ENCODE peak calls at places on chromosomes 5 and 9, in five cellular contexts. O is K562, B is HepG2, D is A549, S is WTC11. X is an unnamed sample.

GRCh38 chr9:93893899-93894690 is 61.1 kb downstream of the BARX1 start:
- DNase-seq in O (no peak), S (no peak), B (peak; percentile 93), D (no peak), X (peak; percentile 36)

GRCh38 chr5:123036391-123037103 is at the start of gene PPIC:
- DNase-seq in B (peak; percentile 50), O (peak; percentile 83), D (peak; percentile 91), S (peak; percentile 84), X (peak; percentile 36)

GRCh38 chr5:59133801-59134261 is 551.0 kb downstream of the RAB3C start:
- DNase-seq in S (no peak), O (no peak), B (no peak), D (peak; percentile 58), X (no peak)

GRCh38 chr9:14806941-14807340 is 84.4 kb upstream of the CER1 start:
- DNase-seq in S (no peak), D (no peak), B (no peak), O (no peak), X (no peak)

GRCh38 chr9:96874947-96875459 is 20.7 kb upstream of the ZNF782 start:
- DNase-seq in O (no peak), B (peak; percentile 76), D (peak; percentile 35), S (no peak), X (no peak)

GRCh38 chr5:125160787-125161502 is 414.5 kb upstream of the ZNF608 start:
- DNase-seq in B (no peak), S (peak; percentile 16), O (no peak), D (no peak), X (no peak)

GRCh38 chr9:38437193-38437823 is 13.1 kb upstream of the IGFBPL1 start:
- DNase-seq in O (no peak), B (peak; percentile 91), D (peak; percentile 64), S (no peak), X (no peak)

GRCh38 chr9:128713411-128713780 is 10.5 kb downstream of the ZDHHC12 start:
- DNase-seq in O (no peak), D (no peak), B (no peak), S (no peak), X (no peak)

GRCh38 chr9:13993482-13994267 is 320.3 kb downstream of the NFIB start:
- DNase-seq in B (no peak), S (no peak), O (no peak), D (no peak), X (no peak)

GRCh38 chr5:17295671-17296070 is 78.2 kb downstream of the BASP1 start:
- DNase-seq in O (no peak), S (no peak), B (no peak), D (no peak), X (no peak)

GRCh38 chr9:134373269-134373668 is 47.0 kb downstream of the RXRA start:
- DNase-seq in S (no peak), O (no peak), B (no peak), D (no peak), X (no peak)

GRCh38 chr5:103452666-103453065 is 109.9 kb downstream of the NUDT12 start:
- DNase-seq in S (no peak), O (no peak), D (no peak), B (no peak), X (no peak)

GRCh38 chr9:138078846-138079245 is 201.3 kb downstream of the CACNA1B start:
- DNase-seq in D (no peak), O (no peak), S (no peak), B (no peak), X (no peak)

GRCh38 chr9:20634895-20635294 is 12.6 kb upstream of the MLLT3 start:
- DNase-seq in S (no peak), O (no peak), B (no peak), D (no peak), X (no peak)

GRCh38 chr9:20642045-20642444 is 19.7 kb upstream of the MLLT3 start:
- DNase-seq in D (no peak), S (no peak), B (no peak), O (no peak), X (no peak)

GRCh38 chr9:20636883-20637440 is 14.7 kb upstream of the MLLT3 start:
- DNase-seq in B (no peak), S (no peak), O (no peak), D (no peak), X (no peak)

DNA sequence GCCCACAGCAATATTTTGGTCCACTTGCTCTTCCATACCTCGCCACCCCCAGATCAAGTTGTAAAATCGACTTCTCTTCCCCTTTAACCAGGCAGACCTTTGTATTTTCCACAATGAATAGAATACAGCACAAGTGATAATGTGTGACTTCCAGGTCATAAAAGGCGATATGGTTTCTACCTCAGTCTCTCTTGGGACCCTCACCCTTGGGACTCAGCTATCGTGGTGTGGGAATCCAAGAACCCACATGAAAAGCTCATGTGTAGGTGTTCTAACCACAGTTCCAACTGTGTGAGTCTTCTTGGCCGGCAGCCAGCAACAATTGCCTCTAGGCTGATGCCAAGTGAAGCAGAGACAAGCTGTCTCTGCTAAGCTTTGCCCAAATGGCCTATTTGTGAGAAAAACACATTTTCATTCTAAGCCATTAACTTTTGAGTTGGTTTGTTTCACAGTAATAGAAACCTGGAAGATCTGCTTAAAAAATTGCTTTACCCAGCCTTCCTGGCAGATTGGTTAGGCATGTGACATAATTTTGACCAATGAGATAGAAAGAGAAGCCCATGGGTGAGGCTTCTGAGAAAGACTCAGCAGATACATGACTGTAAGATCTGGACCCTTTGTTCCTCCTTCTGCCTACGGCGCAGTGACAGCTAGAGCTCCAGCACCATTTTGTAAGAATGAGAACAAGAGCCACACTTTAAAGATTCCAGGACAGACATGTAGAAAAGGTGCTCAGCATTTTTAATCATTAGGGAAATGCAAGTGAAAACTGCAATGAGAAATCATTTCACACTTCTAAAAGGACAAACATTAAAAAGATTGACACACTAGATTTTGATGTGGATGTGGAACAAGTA is 18.3 kb upstream of the MLLT3 start:
- DNase-seq in S (no peak), B (no peak), O (no peak), D (no peak), X (no peak)
- TF ChIP-seq JUN in S (no peak), B (no peak), O (no peak), D (no peak), X (no peak)

DNA sequence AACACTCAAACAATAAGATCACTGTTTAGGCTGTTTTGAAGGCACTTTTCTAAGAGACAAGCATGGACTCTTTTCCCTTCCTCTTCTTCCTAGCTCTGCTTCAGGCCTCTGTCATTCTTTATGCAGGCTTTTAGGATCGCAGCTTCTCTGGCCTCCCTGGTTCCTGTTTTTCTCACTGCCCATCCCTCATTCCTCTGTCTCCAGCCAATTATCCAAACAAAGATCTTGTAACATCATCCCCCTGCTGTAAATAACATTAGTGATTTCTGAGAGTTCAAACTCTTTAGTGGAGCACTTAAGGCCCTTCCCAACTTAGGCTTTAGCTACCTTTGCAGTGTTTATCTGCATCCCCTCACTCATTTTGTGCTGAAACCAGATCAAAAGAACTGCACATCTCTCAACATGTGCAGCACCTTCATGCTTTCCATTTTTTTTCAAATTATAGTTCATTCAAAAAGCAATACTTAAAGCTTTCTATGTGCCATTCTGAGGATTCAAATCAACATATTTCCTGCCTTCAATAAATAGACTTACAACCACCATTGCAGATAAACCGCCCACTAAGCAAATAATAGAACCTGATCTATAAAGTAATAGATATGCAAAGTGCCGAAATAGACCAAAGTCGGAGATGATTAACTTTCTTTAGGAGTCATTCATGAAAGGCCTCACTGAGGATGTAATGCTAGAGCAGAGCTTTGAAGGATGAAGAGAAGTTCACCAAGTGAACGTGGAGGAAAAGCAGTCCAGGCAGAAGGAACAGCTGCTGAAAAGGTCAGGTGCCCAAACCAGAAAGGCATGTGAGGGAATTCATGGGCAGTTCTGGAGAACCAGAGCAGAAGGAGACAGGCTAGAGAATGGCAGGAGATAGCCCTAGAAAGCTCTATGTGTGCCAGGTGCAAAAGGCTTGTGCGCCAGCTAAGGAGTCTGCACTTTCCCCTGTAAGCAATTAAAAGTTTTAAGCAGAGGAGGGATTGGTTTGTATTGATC is 95.8 kb upstream of the ZNF366 start:
- DNase-seq in D (no peak), S (no peak), B (no peak), O (no peak), X (no peak)
- TF ChIP-seq JUN in D (no peak), S (no peak), B (no peak), O (no peak), X (no peak)

DNA sequence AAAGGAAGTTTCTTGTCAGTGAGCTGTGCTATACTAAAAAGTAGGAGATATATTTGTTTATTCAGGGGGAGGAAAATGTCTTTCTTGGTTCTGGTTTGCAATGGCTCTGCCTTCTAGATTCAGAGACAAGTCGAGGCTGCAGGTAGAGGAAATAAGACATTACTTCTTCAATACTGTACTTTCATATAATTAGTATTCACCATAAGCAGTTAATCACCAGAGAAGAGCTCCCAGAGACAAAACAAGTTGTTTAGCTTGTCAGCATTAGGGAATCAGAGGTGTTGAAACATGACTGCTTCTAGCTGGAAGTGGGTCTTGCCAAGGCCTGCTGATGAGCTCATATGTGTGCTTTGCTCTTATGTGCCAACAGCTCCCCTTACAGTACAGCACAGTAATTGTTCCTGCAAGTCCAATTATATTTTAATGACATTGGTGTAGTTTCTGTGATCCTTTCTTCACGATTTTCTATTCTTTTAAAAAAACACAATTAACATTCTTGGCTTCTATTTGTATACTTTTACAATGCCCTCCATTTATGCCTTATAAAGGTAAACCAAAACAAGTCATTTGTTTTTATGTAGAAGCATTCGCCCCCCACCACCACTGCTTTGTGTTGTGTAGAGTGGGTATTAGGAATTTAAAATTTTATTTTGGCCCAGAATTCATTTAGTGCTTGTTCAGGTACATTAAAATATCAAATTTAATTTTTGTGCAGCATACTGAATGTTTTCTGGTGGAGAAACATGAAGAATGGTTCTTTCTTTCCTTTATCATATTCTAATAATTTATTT is 112.2 kb downstream of the RPS23 start:
- DNase-seq in B (peak; percentile 71), D (peak; percentile 71), O (peak; percentile 32), S (peak; percentile 27), X (peak; percentile 27)
- TF ChIP-seq JUN in B (no peak), D (no peak), O (no peak), S (no peak), X (no peak)

GRCh38 chr9:27088981-27089380 is 20.0 kb upstream of the TEK start:
- DNase-seq in B (no peak), O (no peak), S (no peak), D (no peak), X (no peak)

GRCh38 chr9:27089706-27090105 is 19.3 kb upstream of the TEK start:
- DNase-seq in S (no peak), O (no peak), D (no peak), B (no peak), X (no peak)

GRCh38 chr9:27090716-27091115 is 18.3 kb upstream of the TEK start:
- DNase-seq in D (no peak), S (no peak), O (no peak), B (no peak), X (no peak)

GRCh38 chr9:27090231-27090630 is 18.8 kb upstream of the TEK start:
- DNase-seq in B (no peak), D (no peak), O (no peak), S (no peak), X (no peak)

GRCh38 chr9:27094640-27095039 is 14.4 kb upstream of the TEK start:
- DNase-seq in D (no peak), O (no peak), S (no peak), B (no peak), X (no peak)
- TF ChIP-seq JUN in D (no peak), O (no peak), S (no peak), B (no peak), X (no peak)

DNA sequence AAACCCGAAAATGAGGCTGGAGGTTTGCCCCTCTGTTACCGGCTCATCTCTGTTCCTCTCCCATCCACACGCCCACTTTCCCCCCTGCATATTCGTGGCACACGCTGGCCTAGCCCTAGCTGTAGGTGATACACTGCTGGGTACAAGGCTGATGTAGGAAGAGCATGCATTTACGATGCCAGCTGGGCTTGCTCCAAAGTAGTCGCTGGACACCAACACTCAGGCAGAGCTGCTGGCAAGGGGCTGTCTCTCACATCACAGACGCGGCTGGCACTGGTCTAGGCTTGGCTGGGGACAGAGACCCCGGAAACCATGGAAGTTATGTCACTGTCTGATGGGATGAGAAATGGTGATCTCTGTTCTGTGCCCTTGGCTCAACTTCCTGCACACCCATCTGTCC is 9.8 kb upstream of the PHYKPL start:
- DNase-seq in D (no peak), B (no peak), S (no peak), O (no peak), X (no peak)
- TF ChIP-seq JUN in D (no peak), B (no peak), S (no peak), O (no peak), X (no peak)